ENCODE peak calls at places on chromosomes 3 and 15, in nine cellular contexts. X is RCC 7860, H is astrocyte of the spinal cord, B is endothelial cell, P is EL, Q is uterus, R is RWPE1, A is right cardiac atrium, G is NCI-H510A treated with DMSO at 0.1 percent for 48 hours. W is an unnamed sample.

GRCh38 chr3:6861989-6862879 is 1.3 kb downstream of the GRM7 start:
- DNase-seq in P (no peak), A (no peak), Q (no peak), B (no peak), G (no peak), R (no peak), H (no peak), X (no peak), W (no peak)

GRCh38 chr3:184574552-184575430 is 13.2 kb downstream of the EPHB3 start:
- DNase-seq in B (peak; percentile 72), P (no peak), A (peak; percentile 24), G (peak; percentile 35), R (no peak), Q (no peak), X (no peak), H (no peak), W (no peak)

GRCh38 chr3:128416578-128417150 is 50.0 kb downstream of the DNAJB8 start:
- DNase-seq in G (no peak), X (peak; percentile 91), R (peak; percentile 87), Q (no peak), H (peak; percentile 93), P (peak; percentile 93), B (no peak), A (peak; percentile 40), W (no peak)

GRCh38 chr3:113712129-113712528 is 15.7 kb upstream of the USF3 start:
- DNase-seq in A (no peak), X (no peak), B (no peak), R (peak; percentile 8), G (no peak), H (no peak), Q (no peak), P (peak; percentile 10), W (no peak)

GRCh38 chr3:78974181-78974770 is 793.5 kb downstream of the ROBO1 start:
- DNase-seq in A (no peak), P (peak; percentile 72), G (no peak), X (no peak), B (no peak), H (peak; percentile 69), Q (no peak), R (no peak), W (no peak)

GRCh38 chr3:31275038-31275562 is 257.6 kb upstream of the STT3B start:
- DNase-seq in Q (no peak), B (no peak), P (peak; percentile 72), H (peak; percentile 72), A (no peak), R (peak; percentile 62), X (no peak), G (no peak), W (peak; percentile 51)

GRCh38 chr3:174710622-174711021 is 148.5 kb upstream of the NAALADL2 start:
- DNase-seq in P (peak; percentile 1), G (no peak), Q (no peak), X (no peak), R (no peak), H (peak; percentile 23), B (no peak), A (no peak), W (no peak)

GRCh38 chr3:117997201-117998049 is 1037.2 kb downstream of the IGSF11 start:
- DNase-seq in H (peak; percentile 85), P (peak; percentile 77), R (peak; percentile 60), A (peak; percentile 89), X (peak; percentile 42), Q (peak; percentile 71), B (peak; percentile 85), G (peak; percentile 84), W (peak; percentile 69)

GRCh38 chr15:62972814-62973213 is 69.7 kb upstream of the TPM1 start:
- DNase-seq in A (no peak), G (no peak), Q (no peak), P (peak; percentile 69), H (peak; percentile 41), B (no peak), X (peak; percentile 71), R (peak; percentile 46), W (no peak)

GRCh38 chr3:71307884-71308697 is 275.4 kb downstream of the FOXP1 start:
- DNase-seq in B (no peak), Q (no peak), G (no peak), X (no peak), H (no peak), A (no peak), R (no peak), P (no peak), W (no peak)

GRCh38 chr3:184284696-184285095 is 8.9 kb downstream of the ECE2 start:
- DNase-seq in P (peak; percentile 71), A (peak; percentile 75), Q (no peak), G (peak; percentile 83), B (peak; percentile 70), R (peak; percentile 67), X (peak; percentile 52), H (peak; percentile 65), W (no peak)

GRCh38 chr3:142850395-142851023 is 38.4 kb downstream of the PCOLCE2 start:
- DNase-seq in G (peak; percentile 19), Q (no peak), X (peak; percentile 97), B (no peak), P (peak; percentile 94), A (no peak), H (peak; percentile 95), R (peak; percentile 50), W (peak; percentile 66)

GRCh38 chr15:101250931-101251829 is 668 bp downstream of the CHSY1 start:
- DNase-seq in H (no peak), P (peak; percentile 46), B (peak; percentile 44), X (peak; percentile 10), G (peak; percentile 26), R (peak; percentile 59), Q (no peak), A (peak; percentile 73), W (no peak)

GRCh38 chr3:13015286-13016082 is 57.7 kb downstream of the IQSEC1 start:
- DNase-seq in R (no peak), P (no peak), Q (no peak), G (peak; percentile 18), X (no peak), H (no peak), B (no peak), A (peak; percentile 75), W (peak; percentile 42)

GRCh38 chr3:42148086-42148842 is 57.1 kb downstream of the TRAK1 start:
- DNase-seq in H (no peak), B (no peak), G (no peak), R (no peak), X (no peak), A (no peak), P (no peak), Q (no peak), W (no peak)